ENCODE peak calls at places on chromosomes 6 and 20, in eight cellular contexts. D is OCI-LY7, Y is left ventricle myocardium inferior, O is mucosa of descending colon, P is tibial artery, V is heart left ventricle, Q is PC-3, Z is psoas muscle. S is an unnamed sample.

GRCh38 chr6:109327502-109327901 is 54.8 kb downstream of the CD164 start:
- DNase-seq in V (no peak), Y (no peak), O (no peak), Q (no peak), Z (no peak), P (peak; percentile 5), D (no peak), S (no peak)

GRCh38 chr6:31202259-31203166 is 32.0 kb upstream of the POU5F1 start:
- DNase-seq in D (peak; percentile 41), Z (no peak), P (no peak), Q (peak; percentile 74), O (no peak), V (no peak), Y (no peak), S (no peak)

GRCh38 chr6:108836061-108836460 is 12.2 kb upstream of the ARMC2 start:
- DNase-seq in Q (no peak), Z (no peak), V (no peak), Y (no peak), D (no peak), P (no peak), O (no peak), S (no peak)

GRCh38 chr20:251352-251751 is 6.2 kb upstream of the DEFB132 start:
- DNase-seq in P (no peak), Z (no peak), Q (no peak), V (no peak), O (no peak), Y (no peak), D (no peak), S (no peak)

GRCh38 chr6:159608961-159609673 is 83.9 kb downstream of the SOD2 start:
- DNase-seq in Z (no peak), D (peak; percentile 66), P (no peak), Y (no peak), V (no peak), O (peak; percentile 5), Q (peak; percentile 56), S (no peak)

GRCh38 chr6:113047932-113048331 is 700.8 kb downstream of the RFPL4B start:
- DNase-seq in Z (no peak), Y (no peak), V (no peak), D (no peak), Q (no peak), O (no peak), P (no peak), S (no peak)

GRCh38 chr20:34546751-34547181 is 11.8 kb upstream of the MAP1LC3A start:
- DNase-seq in Z (no peak), Y (no peak), Q (no peak), P (no peak), V (peak; percentile 37), O (peak; percentile 69), D (no peak), S (no peak)

GRCh38 chr20:16929756-16930155 is 181.6 kb downstream of the OTOR start:
- DNase-seq in Y (no peak), Q (peak; percentile 42), D (no peak), V (no peak), O (no peak), P (no peak), Z (no peak), S (no peak)

GRCh38 chr20:47258745-47259695 is 97.5 kb downstream of the ZMYND8 start:
- DNase-seq in P (no peak), Z (no peak), D (peak; percentile 46), Y (peak; percentile 53), V (no peak), O (no peak), Q (peak; percentile 17), S (peak; percentile 79)

GRCh38 chr20:17995967-17996819 is 27.4 kb downstream of the MGME1 start:
- DNase-seq in V (no peak), Z (no peak), P (no peak), Y (no peak), O (peak; percentile 76), D (peak; percentile 76), Q (peak; percentile 88), S (no peak)

GRCh38 chr6:125818225-125818657 is 27.5 kb downstream of the NCOA7 start:
- DNase-seq in D (no peak), Q (no peak), Z (no peak), Y (no peak), P (no peak), V (no peak), O (no peak), S (no peak)

GRCh38 chr6:170461111-170461510 is 92.0 kb downstream of the PSMB1 start:
- DNase-seq in Z (no peak), O (no peak), V (no peak), Q (no peak), D (no peak), Y (no peak), P (no peak), S (no peak)

GRCh38 chr6:24959333-24959732 is 23.6 kb upstream of the RIPOR2 start:
- DNase-seq in Y (no peak), P (no peak), V (no peak), Q (no peak), O (no peak), Z (no peak), D (no peak), S (no peak)

DNA sequence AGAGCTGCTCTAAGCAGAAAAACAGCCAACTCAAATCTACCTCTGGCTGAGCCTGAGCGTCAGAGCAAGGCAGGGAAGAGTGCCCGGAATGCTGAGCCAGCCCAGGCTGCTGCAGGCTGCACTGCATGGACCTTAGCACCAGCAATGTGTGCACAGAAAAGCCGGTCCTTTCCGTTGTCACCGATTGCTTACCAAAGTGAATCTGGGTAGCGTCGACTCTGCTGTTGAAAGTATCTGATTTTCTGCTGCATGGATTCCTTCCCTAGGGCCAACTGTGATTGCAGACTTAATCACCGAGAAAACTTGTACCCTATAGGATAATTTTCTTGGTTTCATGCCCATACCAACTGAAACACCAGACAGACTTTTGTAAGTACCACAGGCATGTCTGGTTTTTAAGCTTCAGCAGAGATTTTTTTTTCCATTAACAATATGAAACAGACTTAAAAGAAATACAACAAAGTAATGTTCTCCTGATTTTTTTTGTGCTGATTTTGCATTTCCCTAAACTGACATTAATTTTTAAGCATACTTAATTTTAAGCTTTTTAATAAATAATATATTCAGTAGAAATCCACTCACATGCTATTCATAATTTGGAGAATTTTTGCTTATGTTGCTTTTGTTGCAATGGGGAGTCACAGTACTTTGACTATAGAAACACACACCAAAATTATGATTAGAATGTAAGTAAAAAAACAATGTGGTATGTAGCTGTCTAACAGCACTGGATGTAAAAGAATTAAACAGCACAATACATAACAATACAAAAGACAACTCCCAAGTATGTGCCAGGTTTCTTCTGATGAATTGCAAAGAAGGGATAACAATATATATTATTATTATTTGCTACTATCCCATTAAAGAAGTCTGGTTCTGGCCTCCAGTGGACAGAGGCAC is 218.0 kb downstream of the THBS2 start:
- DNase-seq in V (no peak), Y (no peak), O (no peak), D (no peak), P (no peak), Z (no peak), Q (peak; percentile 52), S (peak; percentile 68)
- H3K4me3 ChIP-seq in V (no peak overlapping the region), Y (no peak overlapping the region), O (no peak overlapping the region), D (no peak overlapping the region), P (peak overlapping the region; percentile 4), Z (no peak overlapping the region), Q (no peak overlapping the region), S (no peak overlapping the region)

GRCh38 chr20:53843645-53844044 is 226.7 kb downstream of the BCAS1 start:
- DNase-seq in Y (no peak), V (no peak), D (no peak), P (no peak), O (no peak), Q (no peak), Z (no peak), S (no peak)
- H3K4me1 ChIP-seq in Y (no peaks in the 10 kb centered on the region), V (no peaks in the 10 kb centered on the region), D (peaks cover 94% of the 10 kb centered on the region), P (no peaks in the 10 kb centered on the region), O (peaks cover 36% of the 10 kb centered on the region), Q (peaks cover 38% of the 10 kb centered on the region), Z (no peaks in the 10 kb centered on the region), S (no peaks in the 10 kb centered on the region)

GRCh38 chr20:32052792-32053362 is 835 bp downstream of the HCK start:
- DNase-seq in O (peak; percentile 22), Q (no peak), P (peak; percentile 76), Z (peak; percentile 83), Y (peak; percentile 68), D (no peak), V (peak; percentile 88), S (peak; percentile 89)

GRCh38 chr20:32053648-32054047 is 1.6 kb downstream of the HCK start:
- DNase-seq in P (no peak), D (no peak), Z (no peak), Y (no peak), V (no peak), O (no peak), Q (no peak), S (no peak)

GRCh38 chr20:32051720-32052089 is 337 bp upstream of the HCK start:
- DNase-seq in Z (no peak), D (no peak), Q (no peak), Y (no peak), P (no peak), V (no peak), O (no peak), S (no peak)

GRCh38 chr20:32050851-32051556 is 1.0 kb upstream of the HCK start:
- DNase-seq in Q (no peak), D (no peak), P (peak; percentile 75), V (peak; percentile 85), O (peak; percentile 26), Y (peak; percentile 60), Z (peak; percentile 68), S (peak; percentile 81)

DNA sequence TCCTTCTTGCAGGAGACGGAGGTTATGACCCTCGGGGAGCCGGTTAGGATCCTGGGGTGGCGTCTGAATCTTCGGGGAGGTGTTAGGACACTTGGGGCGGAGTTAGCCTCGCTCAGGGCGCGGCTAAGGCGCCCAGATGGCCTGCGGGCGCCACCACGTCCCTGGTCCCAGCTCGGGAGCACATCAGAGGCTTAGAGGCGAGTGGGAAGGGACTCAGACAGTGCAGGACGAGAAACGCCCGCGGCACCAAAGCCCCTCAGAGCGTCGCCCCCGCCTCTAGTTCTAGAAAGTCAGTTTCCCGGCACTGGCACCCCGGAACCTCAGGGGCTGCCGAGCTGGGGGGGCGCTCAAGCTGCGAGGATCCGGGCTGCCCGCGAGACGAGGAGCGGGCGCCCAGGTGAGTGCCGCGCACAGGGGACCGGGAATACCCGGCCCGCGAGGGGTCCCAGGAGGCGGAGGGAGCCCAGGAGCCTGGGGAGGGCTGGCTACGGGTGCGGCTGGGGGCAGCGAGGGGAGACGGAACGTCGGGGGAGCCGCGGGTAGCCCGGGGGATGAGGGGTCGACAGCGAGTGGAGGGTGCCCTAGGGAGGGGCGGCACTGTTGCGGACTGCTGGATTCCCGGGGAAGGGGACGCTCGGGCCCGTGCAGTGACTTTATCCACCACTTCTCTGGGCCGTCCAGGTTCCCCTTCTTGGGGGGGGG is at the start of gene HCK:
- DNase-seq in D (no peak), Z (peak; percentile 69), O (no peak), P (no peak), Q (no peak), Y (peak; percentile 49), V (peak; percentile 83), S (peak; percentile 56)
- H3K4me3 ChIP-seq in D (no peak within 1 kb of the TSS), Z (peak within 1 kb of the TSS; percentile 48), O (no peak within 1 kb of the TSS), P (peak within 1 kb of the TSS; percentile 44), Q (no peak within 1 kb of the TSS), Y (peak within 1 kb of the TSS; percentile 58), V (peak within 1 kb of the TSS; percentile 44), S (peak within 1 kb of the TSS; percentile 45)

GRCh38 chr20:49561256-49561655 is 6.7 kb downstream of the PTGIS start:
- DNase-seq in Q (no peak), Y (no peak), P (no peak), D (no peak), Z (no peak), V (no peak), O (no peak), S (no peak)
- H3K4me1 ChIP-seq in Q (peaks cover 11% of the 10 kb centered on the region), Y (peaks cover 32% of the 10 kb centered on the region), P (no peaks in the 10 kb centered on the region), D (no peaks in the 10 kb centered on the region), Z (peaks cover 4% of the 10 kb centered on the region), V (peaks cover 19% of the 10 kb centered on the region), O (no peaks in the 10 kb centered on the region), S (peaks cover 15% of the 10 kb centered on the region)

GRCh38 chr20:8346898-8347297 is 214.8 kb downstream of the PLCB1 start:
- DNase-seq in P (no peak), Q (no peak), Y (no peak), Z (no peak), V (no peak), O (no peak), D (no peak), S (no peak)
- H3K4me3 ChIP-seq in P (no peak overlapping the region), Q (no peak overlapping the region), Y (no peak overlapping the region), Z (no peak overlapping the region), V (no peak overlapping the region), O (no peak overlapping the region), D (no peak overlapping the region), S (no peak overlapping the region)